ENCODE peak calls at places on chromosomes 7 and 10, in eight cellular contexts. W is CD4-positive, CD25-positive, alpha-beta regulatory T cell; D is choroid plexus epithelial cell; B is lower leg skin; F is fibroblast of mammary gland; P is AG04450; R is cardiac fibroblast; S is AG09309. C is an unnamed sample.

GRCh38 chr7:19020711-19021110 is 96.7 kb downstream of the TWIST1 start:
- DNase-seq in S (no peak), W (no peak), P (no peak), D (no peak), R (peak; percentile 41), F (peak; percentile 40), B (no peak), C (no peak)

GRCh38 chr7:27183682-27184341 is 1.2 kb downstream of the HOXA11 start:
- DNase-seq in S (no peak), P (no peak), W (no peak), R (no peak), F (peak; percentile 38), D (no peak), B (peak; percentile 22), C (no peak)

GRCh38 chr7:32892521-32893224 is 1.1 kb upstream of the KBTBD2 start:
- DNase-seq in R (peak; percentile 75), W (peak; percentile 20), B (peak; percentile 45), F (peak; percentile 65), P (no peak), D (peak; percentile 73), S (no peak), C (no peak)

GRCh38 chr7:50587737-50588136 is 22.5 kb upstream of the DDC start:
- DNase-seq in F (no peak), S (no peak), B (no peak), W (no peak), D (no peak), R (no peak), P (no peak), C (no peak)

GRCh38 chr10:44306762-44307161 is 78.1 kb downstream of the CXCL12 start:
- DNase-seq in D (peak; percentile 12), P (no peak), S (no peak), B (no peak), F (no peak), W (no peak), R (peak; percentile 27), C (no peak)

GRCh38 chr7:99741438-99741795 is 6.4 kb upstream of the CYP3A7 start:
- DNase-seq in D (no peak), P (no peak), B (no peak), S (no peak), W (no peak), F (no peak), R (no peak), C (no peak)

GRCh38 chr7:2959828-2960599 is 83.7 kb downstream of the CARD11 start:
- DNase-seq in P (no peak), F (no peak), R (no peak), W (no peak), D (no peak), B (no peak), S (no peak), C (no peak)

GRCh38 chr10:17026686-17027485 is 102.7 kb downstream of the CUBN start:
- DNase-seq in S (no peak), R (peak; percentile 93), B (no peak), W (peak; percentile 50), F (peak; percentile 70), P (no peak), D (peak; percentile 59), C (no peak)

GRCh38 chr10:15652757-15653156 is 67.0 kb downstream of the ITGA8 start:
- DNase-seq in D (no peak), B (no peak), R (no peak), P (no peak), F (no peak), W (no peak), S (no peak), C (no peak)

GRCh38 chr10:5492322-5492855 is 7.0 kb downstream of the CALML5 start:
- DNase-seq in R (no peak), F (no peak), B (no peak), W (no peak), D (no peak), P (no peak), S (no peak), C (no peak)

GRCh38 chr10:77441541-77442175 is 195.9 kb downstream of the KCNMA1 start:
- DNase-seq in F (no peak), P (no peak), D (no peak), W (no peak), B (no peak), R (no peak), S (no peak), C (no peak)

GRCh38 chr10:125129076-125129458 is 31.3 kb downstream of the CTBP2 start:
- DNase-seq in P (no peak), B (no peak), F (no peak), S (no peak), R (no peak), D (no peak), W (no peak), C (no peak)

GRCh38 chr10:121597504-121598241 is 571 bp downstream of the FGFR2 start:
- DNase-seq in W (no peak), P (no peak), D (no peak), R (peak; percentile 5), B (no peak), S (no peak), F (no peak), C (no peak)

GRCh38 chr7:22147113-22147512 is 201.4 kb upstream of the CDCA7L start:
- DNase-seq in F (peak; percentile 4), W (no peak), S (no peak), P (no peak), B (no peak), D (peak; percentile 26), R (no peak), C (no peak)

GRCh38 chr7:7424151-7424873 is 111.4 kb downstream of the COL28A1 start:
- DNase-seq in W (peak; percentile 10), D (peak; percentile 82), P (no peak), R (peak; percentile 84), S (no peak), F (peak; percentile 79), B (peak; percentile 58), C (no peak)

GRCh38 chr7:38840736-38841460 is 68.1 kb downstream of the VPS41 start:
- DNase-seq in B (no peak), F (peak; percentile 84), P (peak; percentile 79), S (peak; percentile 31), D (peak; percentile 89), W (no peak), R (peak; percentile 88), C (peak; percentile 61)

GRCh38 chr10:123972481-123973401 is 81.1 kb upstream of the CPXM2 start:
- DNase-seq in W (no peak), F (no peak), B (no peak), S (no peak), D (no peak), R (no peak), P (no peak), C (no peak)

GRCh38 chr7:149719912-149720335 is 53.5 kb downstream of the ZNF467 start:
- DNase-seq in B (no peak), D (no peak), S (no peak), W (no peak), P (no peak), R (no peak), F (no peak), C (no peak)
- H3K4me3 ChIP-seq in B (no peak overlapping the region), D (no peak overlapping the region), S (no peak overlapping the region), W (no peak overlapping the region), P (no peak overlapping the region), R (no peak overlapping the region), F (no peak overlapping the region), C (no peak overlapping the region)

GRCh38 chr7:132655071-132655761 is 78.9 kb upstream of the PLXNA4 start:
- DNase-seq in R (peak; percentile 30), F (peak; percentile 24), B (peak; percentile 65), S (no peak), W (no peak), D (peak; percentile 76), P (no peak), C (no peak)
- H3K4me3 ChIP-seq in R (peak overlapping the region; percentile 21), F (no peak overlapping the region), B (no peak overlapping the region), S (no peak overlapping the region), W (peak overlapping the region; percentile 67), D (peak overlapping the region; percentile 38), P (no peak overlapping the region), C (no peak overlapping the region)

DNA sequence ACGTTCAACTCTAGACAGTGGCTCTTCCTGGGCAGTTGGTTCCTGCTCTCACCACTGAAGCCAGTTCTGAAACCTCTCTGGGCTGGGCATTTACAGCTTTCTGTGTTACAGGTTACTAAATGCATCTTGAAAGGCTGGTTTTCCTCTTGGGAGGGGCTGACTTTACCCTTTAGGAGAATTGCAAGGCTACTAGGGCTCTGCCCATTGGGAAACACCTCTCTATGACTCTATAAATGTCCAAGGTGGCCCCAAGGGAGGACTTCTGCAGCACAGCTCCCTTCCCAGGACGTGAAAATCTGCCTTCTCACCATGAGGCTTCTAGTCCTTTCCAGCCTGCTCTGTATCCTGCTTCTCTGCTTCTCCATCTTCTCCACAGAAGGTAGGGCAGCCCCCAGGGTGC is at the start of gene GPR15LG:
- DNase-seq in R (no peak), P (no peak), F (no peak), D (no peak), B (no peak), W (no peak), S (no peak), C (no peak)
- H3K4me3 ChIP-seq in R (no peak within 1 kb of the TSS), P (no peak within 1 kb of the TSS), F (no peak within 1 kb of the TSS), D (no peak within 1 kb of the TSS), B (no peak within 1 kb of the TSS), W (no peak within 1 kb of the TSS), S (no peak within 1 kb of the TSS), C (no peak within 1 kb of the TSS)

DNA sequence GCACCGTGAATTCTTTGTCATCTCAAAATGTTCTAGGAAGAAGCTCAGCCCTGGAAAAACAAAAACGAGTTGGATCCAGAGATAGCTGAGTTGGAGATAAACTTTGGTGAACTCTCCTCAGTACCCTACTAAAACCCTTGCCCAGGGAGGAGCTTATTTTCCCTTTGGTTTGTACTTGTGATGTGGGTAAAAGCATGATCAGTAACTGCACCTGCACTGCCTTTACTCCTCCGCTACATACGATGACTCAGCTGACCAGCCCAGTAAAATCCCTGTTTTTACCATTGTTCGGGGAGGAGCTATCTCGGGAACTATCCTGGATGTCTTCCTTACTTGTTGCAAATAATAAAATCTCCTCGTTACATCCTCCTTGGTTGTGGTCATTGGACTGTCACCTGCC is 359.3 kb downstream of the SH2D4B start:
- DNase-seq in R (no peak), P (no peak), D (no peak), W (no peak), F (no peak), S (no peak), B (no peak), C (no peak)
- H3K4me3 ChIP-seq in R (no peak overlapping the region), P (no peak overlapping the region), D (no peak overlapping the region), W (no peak overlapping the region), F (no peak overlapping the region), S (no peak overlapping the region), B (no peak overlapping the region), C (no peak overlapping the region)

DNA sequence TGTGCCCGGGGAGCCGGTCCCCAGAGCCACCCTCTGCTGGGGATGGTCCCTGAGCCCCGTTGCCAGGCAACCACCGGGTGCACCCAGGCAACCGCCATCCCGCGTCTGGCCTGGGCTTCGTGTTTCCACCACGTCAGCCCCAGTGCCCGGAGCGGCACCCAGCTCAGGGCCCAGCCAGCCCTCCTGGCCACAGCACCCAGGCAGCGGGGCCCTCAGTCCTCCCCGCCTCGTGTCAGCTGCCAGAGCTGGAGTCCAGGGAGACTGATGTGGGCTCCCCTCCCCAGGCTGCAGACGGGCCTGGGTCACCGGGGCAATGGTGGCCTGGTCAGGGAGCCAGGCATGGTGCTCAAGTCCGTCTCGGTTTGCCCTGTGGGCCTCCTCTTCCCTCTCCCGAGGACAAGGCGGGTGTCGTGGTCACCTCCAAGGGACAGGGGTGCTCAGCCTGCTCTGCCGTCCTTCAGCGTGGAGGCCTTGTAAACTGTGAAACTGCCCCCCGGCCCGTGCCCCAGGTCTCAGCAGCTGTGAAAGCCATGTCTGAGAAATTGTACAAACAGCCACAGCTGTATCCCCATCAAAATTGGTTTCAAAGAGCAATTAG is 72.5 kb downstream of the MICALL2 start:
- DNase-seq in D (no peak), P (no peak), W (no peak), F (no peak), R (no peak), S (no peak), B (no peak), C (no peak)
- H3K4me3 ChIP-seq in D (no peak overlapping the region), P (no peak overlapping the region), W (no peak overlapping the region), F (no peak overlapping the region), R (no peak overlapping the region), S (no peak overlapping the region), B (no peak overlapping the region), C (no peak overlapping the region)